ENCODE peak calls at places on chromosomes 1 and 21, in seven cellular contexts. O is Panc1, Z is ascending aorta, A is ovary, R is suprapubic skin, D is cardiac muscle cell, I is esophagus muscularis mucosa. L is an unnamed sample.

GRCh38 chr1:224786533-224787249 is 142.8 kb upstream of the DNAH14 start:
- DNase-seq in O (no peak), Z (no peak), A (no peak), R (no peak), D (no peak), I (peak; percentile 85), L (no peak)

GRCh38 chr1:117656202-117656641 is 50.4 kb downstream of the TENT5C start:
- DNase-seq in O (no peak), Z (no peak), A (no peak), R (no peak), D (no peak), I (no peak), L (no peak)

GRCh38 chr1:10429868-10430215 is 391 bp upstream of the CENPS start:
- DNase-seq in O (no peak), Z (no peak), A (no peak), R (no peak), D (no peak), I (no peak), L (no peak)

GRCh38 chr21:28991861-28992525 is 684 bp downstream of the LTN1 start:
- DNase-seq in O (no peak), Z (no peak), A (peak; percentile 30), R (no peak), D (peak; percentile 2), I (no peak), L (no peak)

GRCh38 chr1:111565079-111565478 is 54.5 kb upstream of the RAP1A start:
- DNase-seq in O (no peak), Z (no peak), A (no peak), R (no peak), D (no peak), I (peak; percentile 78), L (no peak)

GRCh38 chr1:22508991-22509390 is 54.3 kb upstream of the EPHA8 start:
- DNase-seq in O (no peak), Z (no peak), A (no peak), R (no peak), D (no peak), I (no peak), L (no peak)

GRCh38 chr1:15938628-15939161 is 37.2 kb downstream of the ZBTB17 start:
- DNase-seq in O (no peak), Z (peak; percentile 58), A (no peak), R (no peak), D (no peak), I (no peak), L (no peak)

GRCh38 chr1:29448456-29449317 is 212.4 kb downstream of the PTPRU start:
- DNase-seq in O (no peak), Z (no peak), A (no peak), R (no peak), D (no peak), I (no peak), L (no peak)

GRCh38 chr1:3730556-3731247 is 21.5 kb upstream of the CCDC27 start:
- DNase-seq in O (no peak), Z (no peak), A (no peak), R (no peak), D (no peak), I (no peak), L (no peak)

GRCh38 chr1:176178316-176178715 is 28.8 kb downstream of the COP1 start:
- DNase-seq in O (no peak), Z (no peak), A (no peak), R (no peak), D (no peak), I (no peak), L (no peak)

GRCh38 chr1:214438530-214438929 is 112.9 kb downstream of the PTPN14 start:
- DNase-seq in O (no peak), Z (no peak), A (no peak), R (no peak), D (no peak), I (no peak), L (no peak)

GRCh38 chr1:14924455-14925325 is 228.9 kb upstream of the TMEM51 start:
- DNase-seq in O (no peak), Z (peak; percentile 75), A (peak; percentile 72), R (no peak), D (peak; percentile 67), I (no peak), L (no peak)

GRCh38 chr1:64981602-64981981 is 15.2 kb upstream of the JAK1 start:
- DNase-seq in O (no peak), Z (no peak), A (no peak), R (no peak), D (no peak), I (no peak), L (no peak)

GRCh38 chr1:162987866-162988265 is 81.3 kb upstream of the RGS4 start:
- DNase-seq in O (peak; percentile 10), Z (no peak), A (no peak), R (no peak), D (no peak), I (no peak), L (peak; percentile 22)

GRCh38 chr1:24454684-24455091 is 39.1 kb downstream of the NIPAL3 start:
- DNase-seq in O (no peak), Z (no peak), A (no peak), R (no peak), D (peak; percentile 13), I (no peak), L (no peak)

GRCh38 chr1:151238467-151238739 is 16.1 kb upstream of the PSMD4 start:
- DNase-seq in O (no peak), Z (no peak), A (no peak), R (no peak), D (no peak), I (no peak), L (peak; percentile 13)

GRCh38 chr1:22712502-22713271 is 2.0 kb downstream of the EPHB2 start:
- DNase-seq in O (no peak), Z (no peak), A (no peak), R (no peak), D (no peak), I (no peak), L (no peak)

GRCh38 chr1:43947061-43947889 is 525 bp downstream of the IPO13 start:
- DNase-seq in O (no peak), Z (no peak), A (peak; percentile 69), R (no peak), D (no peak), I (no peak), L (no peak)

GRCh38 chr1:94863297-94863911 is 43.2 kb downstream of the SLC44A3 start:
- DNase-seq in O (no peak), Z (peak; percentile 72), A (no peak), R (no peak), D (no peak), I (no peak), L (peak; percentile 67)

GRCh38 chr1:56444960-56445646 is 134.3 kb downstream of the PLPP3 start:
- DNase-seq in O (no peak), Z (no peak), A (no peak), R (no peak), D (no peak), I (no peak), L (no peak)

GRCh38 chr1:219745070-219745469 is 132.2 kb upstream of the ZC3H11B start:
- DNase-seq in O (no peak), Z (no peak), A (no peak), R (no peak), D (no peak), I (no peak), L (no peak)

GRCh38 chr1:189669846-189670245 is 807.8 kb downstream of the BRINP3 start:
- DNase-seq in O (no peak), Z (no peak), A (no peak), R (no peak), D (no peak), I (no peak), L (peak; percentile 6)

GRCh38 chr1:77954521-77954920 is 24.4 kb downstream of the FUBP1 start:
- DNase-seq in O (no peak), Z (no peak), A (no peak), R (no peak), D (no peak), I (no peak), L (no peak)

GRCh38 chr1:185917646-185918045 is 183.5 kb downstream of the HMCN1 start:
- DNase-seq in O (no peak), Z (no peak), A (no peak), R (no peak), D (peak; percentile 77), I (no peak), L (no peak)

DNA sequence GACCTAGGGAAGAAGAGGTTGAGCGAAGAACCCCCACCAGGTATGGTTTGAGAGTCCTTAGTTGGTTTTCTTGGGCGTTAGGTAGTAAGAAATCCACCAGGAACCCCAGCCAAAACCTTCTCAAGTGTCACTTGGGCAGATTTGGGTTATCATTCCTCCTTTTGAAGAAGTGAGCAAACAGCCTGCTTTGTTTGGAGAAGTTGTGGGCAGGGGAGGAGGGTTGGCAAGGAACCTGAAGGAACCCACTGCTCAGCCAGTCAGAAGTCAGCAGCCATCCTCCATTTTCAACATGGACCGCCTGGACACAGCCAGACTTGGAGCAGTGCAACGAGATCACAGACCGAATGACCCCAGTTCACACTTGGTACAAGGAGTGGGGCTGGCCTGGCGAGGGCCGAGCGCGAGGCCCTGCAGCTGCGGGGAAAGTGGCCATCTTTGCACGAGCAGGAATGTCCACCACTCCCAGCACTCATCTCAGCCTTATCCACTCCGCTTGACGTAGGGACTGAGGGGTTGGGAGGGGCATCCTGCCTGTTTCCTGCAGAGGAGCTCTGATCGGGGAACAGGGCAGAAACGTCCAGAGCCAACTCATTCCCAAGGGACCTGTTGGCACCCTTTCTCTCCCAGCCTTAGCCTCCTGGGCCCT is 7.2 kb downstream of the ADPRS start:
- DNase-seq in O (no peak), Z (no peak), A (peak; percentile 9), R (no peak), D (no peak), I (no peak), L (no peak)
- TF ChIP-seq CTCF in O (no peak), Z (no peak), A (no peak), R (no peak), D (no peak), I (no peak), L (no peak)

GRCh38 chr1:144551543-144552424 is 40.9 kb upstream of the PPIAL4F start:
- DNase-seq in O (peak; percentile 87), Z (peak; percentile 94), A (no peak), R (peak; percentile 94), D (peak; percentile 91), I (peak; percentile 90), L (peak; percentile 89)

GRCh38 chr1:144551107-144551542 is 41.6 kb upstream of the PPIAL4F start:
- DNase-seq in O (no peak), Z (no peak), A (no peak), R (peak; percentile 63), D (no peak), I (no peak), L (no peak)
- H3K4me3 ChIP-seq in O (peak overlapping the region; percentile 42), Z (peak overlapping the region; percentile 67), A (peak overlapping the region; percentile 29), R (peak overlapping the region; percentile 39), D (peak overlapping the region; percentile 24), I (peak overlapping the region; percentile 53), L (peak overlapping the region; percentile 39)

GRCh38 chr1:159851386-159851785 is 11.1 kb downstream of the VSIG8 start:
- DNase-seq in O (no peak), Z (no peak), A (no peak), R (no peak), D (no peak), I (no peak), L (no peak)
- TF ChIP-seq CTCF in O (no peak), Z (no peak), A (no peak), R (no peak), D (peak; percentile 31), I (no peak), L (no peak)

DNA sequence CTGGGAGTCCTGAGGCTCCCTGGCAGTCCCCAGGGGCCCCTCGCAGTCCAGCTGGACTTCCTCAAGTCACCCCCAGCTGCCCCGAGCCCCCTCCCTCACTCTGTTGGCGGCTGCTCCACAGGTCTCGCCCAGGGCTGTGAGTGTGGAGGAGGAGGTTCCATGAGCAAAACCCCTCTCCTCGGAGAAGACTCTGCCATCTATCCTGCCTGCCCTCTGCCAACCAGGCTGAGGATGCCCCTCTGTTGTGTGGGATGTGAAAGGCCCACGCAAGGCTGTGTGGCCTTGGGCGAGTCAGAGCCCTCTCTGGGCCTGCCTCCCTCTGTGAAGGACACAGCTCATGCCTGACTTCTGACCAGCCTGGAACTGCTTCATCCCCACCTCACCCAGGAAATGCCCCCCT is 398 bp upstream of the EDN2 start:
- DNase-seq in O (no peak), Z (no peak), A (no peak), R (no peak), D (no peak), I (no peak), L (no peak)
- H3K4me3 ChIP-seq in O (no peak overlapping the region), Z (no peak overlapping the region), A (no peak overlapping the region), R (no peak overlapping the region), D (no peak overlapping the region), I (no peak overlapping the region), L (no peak overlapping the region)